ENCODE peak calls at places on chromosomes 11 and 22, in six cellular contexts. One of them, this sample, is unnamed.

GRCh38 chr22:46638601-46639431 is 18.6 kb downstream of the GRAMD4 start:
- DNase-seq in stimulated activated CD8-positive, alpha-beta memory T cell treated with anti-CD3 and anti-CD28 coated beads, Interleukin-15, amount 100 ng/mL, for 1 hour: no peak
- DNase-seq in CD4-positive, CD25-positive, alpha-beta regulatory T cell: no peak
- DNase-seq in amniotic stem cell: no peak
- DNase-seq in A549: no peak
- DNase-seq in BJ: no peak
- DNase-seq in this sample: no peak

GRCh38 chr11:44767421-44767820 is 40.7 kb downstream of the TSPAN18 start:
- DNase-seq in stimulated activated CD8-positive, alpha-beta memory T cell treated with anti-CD3 and anti-CD28 coated beads, Interleukin-15, amount 100 ng/mL, for 1 hour: no peak
- DNase-seq in CD4-positive, CD25-positive, alpha-beta regulatory T cell: no peak
- DNase-seq in amniotic stem cell: no peak
- DNase-seq in A549: no peak
- DNase-seq in BJ: no peak
- DNase-seq in this sample: no peak

GRCh38 chr22:46007003-46007847 is 30.3 kb upstream of the WNT7B start:
- DNase-seq in stimulated activated CD8-positive, alpha-beta memory T cell treated with anti-CD3 and anti-CD28 coated beads, Interleukin-15, amount 100 ng/mL, for 1 hour: no peak
- DNase-seq in CD4-positive, CD25-positive, alpha-beta regulatory T cell: no peak
- DNase-seq in amniotic stem cell: no peak
- DNase-seq in A549: peak
- DNase-seq in BJ: no peak
- DNase-seq in this sample: no peak

GRCh38 chr11:108135845-108136599 is 14.7 kb downstream of the ACAT1 start:
- DNase-seq in stimulated activated CD8-positive, alpha-beta memory T cell treated with anti-CD3 and anti-CD28 coated beads, Interleukin-15, amount 100 ng/mL, for 1 hour: no peak
- DNase-seq in CD4-positive, CD25-positive, alpha-beta regulatory T cell: no peak
- DNase-seq in amniotic stem cell: no peak
- DNase-seq in A549: peak
- DNase-seq in BJ: no peak
- DNase-seq in this sample: peak

GRCh38 chr11:102850973-102851745 is 7.8 kb upstream of the MMP3 start:
- DNase-seq in stimulated activated CD8-positive, alpha-beta memory T cell treated with anti-CD3 and anti-CD28 coated beads, Interleukin-15, amount 100 ng/mL, for 1 hour: no peak
- DNase-seq in CD4-positive, CD25-positive, alpha-beta regulatory T cell: no peak
- DNase-seq in amniotic stem cell: peak
- DNase-seq in A549: peak
- DNase-seq in BJ: peak
- DNase-seq in this sample: no peak

GRCh38 chr22:22552630-22553029 is 6.4 kb downstream of the PRAME start:
- DNase-seq in stimulated activated CD8-positive, alpha-beta memory T cell treated with anti-CD3 and anti-CD28 coated beads, Interleukin-15, amount 100 ng/mL, for 1 hour: no peak
- DNase-seq in CD4-positive, CD25-positive, alpha-beta regulatory T cell: no peak
- DNase-seq in amniotic stem cell: no peak
- DNase-seq in A549: peak
- DNase-seq in BJ: no peak
- DNase-seq in this sample: no peak

GRCh38 chr11:85827768-85828639 is 17.1 kb upstream of the SYTL2 start:
- DNase-seq in stimulated activated CD8-positive, alpha-beta memory T cell treated with anti-CD3 and anti-CD28 coated beads, Interleukin-15, amount 100 ng/mL, for 1 hour: no peak
- DNase-seq in CD4-positive, CD25-positive, alpha-beta regulatory T cell: no peak
- DNase-seq in amniotic stem cell: peak
- DNase-seq in A549: peak
- DNase-seq in BJ: peak
- DNase-seq in this sample: peak

GRCh38 chr11:17743026-17743807 is 8.6 kb downstream of the KCNC1 start:
- DNase-seq in stimulated activated CD8-positive, alpha-beta memory T cell treated with anti-CD3 and anti-CD28 coated beads, Interleukin-15, amount 100 ng/mL, for 1 hour: no peak
- DNase-seq in CD4-positive, CD25-positive, alpha-beta regulatory T cell: no peak
- DNase-seq in amniotic stem cell: no peak
- DNase-seq in A549: no peak
- DNase-seq in BJ: no peak
- DNase-seq in this sample: no peak

GRCh38 chr11:10913075-10913474 is 55.2 kb upstream of the ZBED5 start:
- DNase-seq in stimulated activated CD8-positive, alpha-beta memory T cell treated with anti-CD3 and anti-CD28 coated beads, Interleukin-15, amount 100 ng/mL, for 1 hour: no peak
- DNase-seq in CD4-positive, CD25-positive, alpha-beta regulatory T cell: no peak
- DNase-seq in amniotic stem cell: no peak
- DNase-seq in A549: no peak
- DNase-seq in BJ: no peak
- DNase-seq in this sample: no peak

GRCh38 chr11:35214792-35215193 is 75.8 kb downstream of the CD44 start:
- DNase-seq in stimulated activated CD8-positive, alpha-beta memory T cell treated with anti-CD3 and anti-CD28 coated beads, Interleukin-15, amount 100 ng/mL, for 1 hour: no peak
- DNase-seq in CD4-positive, CD25-positive, alpha-beta regulatory T cell: no peak
- DNase-seq in amniotic stem cell: peak
- DNase-seq in A549: peak
- DNase-seq in BJ: peak
- DNase-seq in this sample: no peak

GRCh38 chr22:46237453-46238158 is 12.5 kb downstream of the CDPF1 start:
- DNase-seq in stimulated activated CD8-positive, alpha-beta memory T cell treated with anti-CD3 and anti-CD28 coated beads, Interleukin-15, amount 100 ng/mL, for 1 hour: no peak
- DNase-seq in CD4-positive, CD25-positive, alpha-beta regulatory T cell: no peak
- DNase-seq in amniotic stem cell: no peak
- DNase-seq in A549: no peak
- DNase-seq in BJ: no peak
- DNase-seq in this sample: no peak

GRCh38 chr11:67237574-67237973 is 28.7 kb upstream of the GRK2 start:
- DNase-seq in stimulated activated CD8-positive, alpha-beta memory T cell treated with anti-CD3 and anti-CD28 coated beads, Interleukin-15, amount 100 ng/mL, for 1 hour: no peak
- DNase-seq in CD4-positive, CD25-positive, alpha-beta regulatory T cell: no peak
- DNase-seq in amniotic stem cell: no peak
- DNase-seq in A549: no peak
- DNase-seq in BJ: no peak
- DNase-seq in this sample: no peak

GRCh38 chr11:118437736-118438125 is 1.4 kb downstream of the KMT2A start:
- DNase-seq in stimulated activated CD8-positive, alpha-beta memory T cell treated with anti-CD3 and anti-CD28 coated beads, Interleukin-15, amount 100 ng/mL, for 1 hour: no peak
- DNase-seq in CD4-positive, CD25-positive, alpha-beta regulatory T cell: peak
- DNase-seq in amniotic stem cell: no peak
- DNase-seq in A549: no peak
- DNase-seq in BJ: no peak
- DNase-seq in this sample: peak

GRCh38 chr11:1852885-1853284 is at the start of gene LSP1:
- DNase-seq in stimulated activated CD8-positive, alpha-beta memory T cell treated with anti-CD3 and anti-CD28 coated beads, Interleukin-15, amount 100 ng/mL, for 1 hour: peak
- DNase-seq in CD4-positive, CD25-positive, alpha-beta regulatory T cell: peak
- DNase-seq in amniotic stem cell: no peak
- DNase-seq in A549: no peak
- DNase-seq in BJ: no peak
- DNase-seq in this sample: peak

GRCh38 chr11:18001191-18001590 is 11.7 kb downstream of the SERGEF start:
- DNase-seq in stimulated activated CD8-positive, alpha-beta memory T cell treated with anti-CD3 and anti-CD28 coated beads, Interleukin-15, amount 100 ng/mL, for 1 hour: no peak
- DNase-seq in CD4-positive, CD25-positive, alpha-beta regulatory T cell: no peak
- DNase-seq in amniotic stem cell: no peak
- DNase-seq in A549: no peak
- DNase-seq in BJ: no peak
- DNase-seq in this sample: no peak

GRCh38 chr11:19768197-19768596 is 55.6 kb downstream of the NAV2 start:
- DNase-seq in stimulated activated CD8-positive, alpha-beta memory T cell treated with anti-CD3 and anti-CD28 coated beads, Interleukin-15, amount 100 ng/mL, for 1 hour: no peak
- DNase-seq in CD4-positive, CD25-positive, alpha-beta regulatory T cell: no peak
- DNase-seq in amniotic stem cell: no peak
- DNase-seq in A549: no peak
- DNase-seq in BJ: no peak
- DNase-seq in this sample: no peak

GRCh38 chr22:28440517-28441366 is 238.9 kb downstream of the TTC28 start:
- DNase-seq in stimulated activated CD8-positive, alpha-beta memory T cell treated with anti-CD3 and anti-CD28 coated beads, Interleukin-15, amount 100 ng/mL, for 1 hour: no peak
- DNase-seq in CD4-positive, CD25-positive, alpha-beta regulatory T cell: no peak
- DNase-seq in amniotic stem cell: no peak
- DNase-seq in A549: no peak
- DNase-seq in BJ: no peak
- DNase-seq in this sample: no peak

GRCh38 chr22:49564054-49564453 is 263.6 kb downstream of the BRD1 start:
- DNase-seq in stimulated activated CD8-positive, alpha-beta memory T cell treated with anti-CD3 and anti-CD28 coated beads, Interleukin-15, amount 100 ng/mL, for 1 hour: no peak
- DNase-seq in CD4-positive, CD25-positive, alpha-beta regulatory T cell: no peak
- DNase-seq in amniotic stem cell: no peak
- DNase-seq in A549: no peak
- DNase-seq in BJ: no peak
- DNase-seq in this sample: no peak

GRCh38 chr11:129608711-129609110 is 206.9 kb upstream of the TMEM45B start:
- DNase-seq in stimulated activated CD8-positive, alpha-beta memory T cell treated with anti-CD3 and anti-CD28 coated beads, Interleukin-15, amount 100 ng/mL, for 1 hour: no peak
- DNase-seq in CD4-positive, CD25-positive, alpha-beta regulatory T cell: no peak
- DNase-seq in amniotic stem cell: no peak
- DNase-seq in A549: no peak
- DNase-seq in BJ: no peak
- DNase-seq in this sample: no peak

GRCh38 chr22:29702931-29703594 is 16.7 kb upstream of the CABP7 start:
- DNase-seq in stimulated activated CD8-positive, alpha-beta memory T cell treated with anti-CD3 and anti-CD28 coated beads, Interleukin-15, amount 100 ng/mL, for 1 hour: no peak
- DNase-seq in CD4-positive, CD25-positive, alpha-beta regulatory T cell: no peak
- DNase-seq in amniotic stem cell: no peak
- DNase-seq in A549: no peak
- DNase-seq in BJ: no peak
- DNase-seq in this sample: no peak

GRCh38 chr11:46857666-46858065 is 11.6 kb upstream of the CKAP5 start:
- DNase-seq in stimulated activated CD8-positive, alpha-beta memory T cell treated with anti-CD3 and anti-CD28 coated beads, Interleukin-15, amount 100 ng/mL, for 1 hour: no peak
- DNase-seq in CD4-positive, CD25-positive, alpha-beta regulatory T cell: no peak
- DNase-seq in amniotic stem cell: no peak
- DNase-seq in A549: no peak
- DNase-seq in BJ: no peak
- DNase-seq in this sample: no peak

GRCh38 chr11:112606656-112607055 is 346.0 kb upstream of the PLET1 start:
- DNase-seq in stimulated activated CD8-positive, alpha-beta memory T cell treated with anti-CD3 and anti-CD28 coated beads, Interleukin-15, amount 100 ng/mL, for 1 hour: no peak
- DNase-seq in CD4-positive, CD25-positive, alpha-beta regulatory T cell: no peak
- DNase-seq in amniotic stem cell: no peak
- DNase-seq in A549: no peak
- DNase-seq in BJ: no peak
- DNase-seq in this sample: no peak

GRCh38 chr11:122100222-122101080 is 15.6 kb downstream of the BLID start:
- DNase-seq in stimulated activated CD8-positive, alpha-beta memory T cell treated with anti-CD3 and anti-CD28 coated beads, Interleukin-15, amount 100 ng/mL, for 1 hour: no peak
- DNase-seq in CD4-positive, CD25-positive, alpha-beta regulatory T cell: no peak
- DNase-seq in amniotic stem cell: no peak
- DNase-seq in A549: no peak
- DNase-seq in BJ: no peak
- DNase-seq in this sample: no peak

GRCh38 chr11:128488471-128488870 is 98.9 kb downstream of the ETS1 start:
- DNase-seq in stimulated activated CD8-positive, alpha-beta memory T cell treated with anti-CD3 and anti-CD28 coated beads, Interleukin-15, amount 100 ng/mL, for 1 hour: no peak
- DNase-seq in CD4-positive, CD25-positive, alpha-beta regulatory T cell: no peak
- DNase-seq in amniotic stem cell: no peak
- DNase-seq in A549: no peak
- DNase-seq in BJ: peak
- DNase-seq in this sample: no peak

GRCh38 chr11:113952588-113952987 is 22.3 kb upstream of the HTR3A start:
- DNase-seq in stimulated activated CD8-positive, alpha-beta memory T cell treated with anti-CD3 and anti-CD28 coated beads, Interleukin-15, amount 100 ng/mL, for 1 hour: no peak
- DNase-seq in CD4-positive, CD25-positive, alpha-beta regulatory T cell: no peak
- DNase-seq in amniotic stem cell: no peak
- DNase-seq in A549: no peak
- DNase-seq in BJ: no peak
- DNase-seq in this sample: no peak

GRCh38 chr11:94671553-94672366 is 96.4 kb upstream of the AMOTL1 start:
- DNase-seq in stimulated activated CD8-positive, alpha-beta memory T cell treated with anti-CD3 and anti-CD28 coated beads, Interleukin-15, amount 100 ng/mL, for 1 hour: no peak
- DNase-seq in CD4-positive, CD25-positive, alpha-beta regulatory T cell: no peak
- DNase-seq in amniotic stem cell: no peak
- DNase-seq in A549: no peak
- DNase-seq in BJ: no peak
- DNase-seq in this sample: no peak

GRCh38 chr11:72969894-72970335 is 155.7 kb downstream of the ATG16L2 start:
- DNase-seq in stimulated activated CD8-positive, alpha-beta memory T cell treated with anti-CD3 and anti-CD28 coated beads, Interleukin-15, amount 100 ng/mL, for 1 hour: no peak
- DNase-seq in CD4-positive, CD25-positive, alpha-beta regulatory T cell: no peak
- DNase-seq in amniotic stem cell: no peak
- DNase-seq in A549: no peak
- DNase-seq in BJ: peak
- DNase-seq in this sample: peak

GRCh38 chr22:36134167-36134566 is 26.4 kb downstream of the APOL3 start:
- DNase-seq in stimulated activated CD8-positive, alpha-beta memory T cell treated with anti-CD3 and anti-CD28 coated beads, Interleukin-15, amount 100 ng/mL, for 1 hour: no peak
- DNase-seq in CD4-positive, CD25-positive, alpha-beta regulatory T cell: no peak
- DNase-seq in amniotic stem cell: no peak
- DNase-seq in A549: no peak
- DNase-seq in BJ: no peak
- DNase-seq in this sample: no peak

GRCh38 chr11:117282956-117283355 is 8.2 kb upstream of the BACE1-AS start:
- DNase-seq in stimulated activated CD8-positive, alpha-beta memory T cell treated with anti-CD3 and anti-CD28 coated beads, Interleukin-15, amount 100 ng/mL, for 1 hour: no peak
- DNase-seq in CD4-positive, CD25-positive, alpha-beta regulatory T cell: no peak
- DNase-seq in amniotic stem cell: no peak
- DNase-seq in A549: no peak
- DNase-seq in BJ: no peak
- DNase-seq in this sample: no peak

GRCh38 chr22:38706101-38706884 is 549 bp downstream of the GTPBP1 start:
- DNase-seq in stimulated activated CD8-positive, alpha-beta memory T cell treated with anti-CD3 and anti-CD28 coated beads, Interleukin-15, amount 100 ng/mL, for 1 hour: no peak
- DNase-seq in CD4-positive, CD25-positive, alpha-beta regulatory T cell: peak
- DNase-seq in amniotic stem cell: no peak
- DNase-seq in A549: no peak
- DNase-seq in BJ: no peak
- DNase-seq in this sample: peak

GRCh38 chr22:26847046-26847445 is 189.7 kb downstream of the MIAT start:
- DNase-seq in stimulated activated CD8-positive, alpha-beta memory T cell treated with anti-CD3 and anti-CD28 coated beads, Interleukin-15, amount 100 ng/mL, for 1 hour: no peak
- DNase-seq in CD4-positive, CD25-positive, alpha-beta regulatory T cell: no peak
- DNase-seq in amniotic stem cell: no peak
- DNase-seq in A549: no peak
- DNase-seq in BJ: no peak
- DNase-seq in this sample: no peak